ENCODE peak calls at places on chromosomes 6 and 20, in nine cellular contexts. One of them, this sample, is unnamed.

GRCh38 chr20:39004508-39004907 is 42.4 kb downstream of the DHX35 start:
- DNase-seq in colonic mucosa: peak; percentile 79
- DNase-seq in ascending aorta: no peak
- DNase-seq in BJ: no peak
- DNase-seq in IMR-90: no peak
- DNase-seq in cardiac fibroblast: no peak
- DNase-seq in spleen: no peak
- DNase-seq in cardiac muscle cell: no peak
- DNase-seq in body of pancreas: no peak
- DNase-seq in this sample: peak; percentile 39

GRCh38 chr6:142878407-142878806 is 66.6 kb downstream of the HIVEP2 start:
- DNase-seq in BJ: no peak
- DNase-seq in IMR-90: no peak
- DNase-seq in colonic mucosa: no peak
- DNase-seq in cardiac fibroblast: no peak
- DNase-seq in ascending aorta: no peak
- DNase-seq in cardiac muscle cell: no peak
- DNase-seq in spleen: no peak
- DNase-seq in body of pancreas: no peak
- DNase-seq in this sample: no peak

GRCh38 chr6:71091946-71092345 is 135.1 kb upstream of the B3GAT2 start:
- DNase-seq in IMR-90: no peak
- DNase-seq in colonic mucosa: no peak
- DNase-seq in body of pancreas: no peak
- DNase-seq in BJ: no peak
- DNase-seq in ascending aorta: no peak
- DNase-seq in spleen: no peak
- DNase-seq in cardiac muscle cell: no peak
- DNase-seq in cardiac fibroblast: no peak
- DNase-seq in this sample: no peak

GRCh38 chr6:31792741-31793140 is 2.8 kb downstream of the VARS1 start:
- DNase-seq in body of pancreas: no peak
- DNase-seq in ascending aorta: no peak
- DNase-seq in spleen: no peak
- DNase-seq in colonic mucosa: no peak
- DNase-seq in BJ: no peak
- DNase-seq in cardiac muscle cell: peak; percentile 18
- DNase-seq in cardiac fibroblast: peak; percentile 11
- DNase-seq in IMR-90: peak; percentile 43
- DNase-seq in this sample: no peak

GRCh38 chr20:22562620-22563019 is 21.8 kb downstream of the FOXA2 start:
- DNase-seq in cardiac muscle cell: no peak
- DNase-seq in cardiac fibroblast: no peak
- DNase-seq in colonic mucosa: no peak
- DNase-seq in spleen: no peak
- DNase-seq in ascending aorta: no peak
- DNase-seq in BJ: no peak
- DNase-seq in IMR-90: no peak
- DNase-seq in body of pancreas: no peak
- DNase-seq in this sample: no peak

GRCh38 chr20:10360878-10361277 is 73.1 kb downstream of the MKKS start:
- DNase-seq in IMR-90: no peak
- DNase-seq in BJ: no peak
- DNase-seq in cardiac muscle cell: no peak
- DNase-seq in colonic mucosa: no peak
- DNase-seq in spleen: no peak
- DNase-seq in body of pancreas: no peak
- DNase-seq in cardiac fibroblast: no peak
- DNase-seq in ascending aorta: no peak
- DNase-seq in this sample: no peak

GRCh38 chr20:825710-826421 is 7.6 kb upstream of the FAM110A start:
- DNase-seq in IMR-90: peak; percentile 8
- DNase-seq in spleen: peak; percentile 53
- DNase-seq in colonic mucosa: peak; percentile 14
- DNase-seq in BJ: no peak
- DNase-seq in ascending aorta: no peak
- DNase-seq in cardiac fibroblast: no peak
- DNase-seq in body of pancreas: no peak
- DNase-seq in cardiac muscle cell: no peak
- DNase-seq in this sample: peak; percentile 40

GRCh38 chr20:1122388-1123315 is 4.2 kb downstream of the PSMF1 start:
- DNase-seq in cardiac muscle cell: peak; percentile 71
- DNase-seq in IMR-90: peak; percentile 57
- DNase-seq in ascending aorta: no peak
- DNase-seq in BJ: peak; percentile 14
- DNase-seq in body of pancreas: peak; percentile 71
- DNase-seq in cardiac fibroblast: peak; percentile 60
- DNase-seq in colonic mucosa: peak; percentile 75
- DNase-seq in spleen: no peak
- DNase-seq in this sample: peak; percentile 88

GRCh38 chr6:82145926-82146452 is 101.6 kb downstream of the IBTK start:
- DNase-seq in body of pancreas: no peak
- DNase-seq in colonic mucosa: no peak
- DNase-seq in IMR-90: no peak
- DNase-seq in cardiac fibroblast: no peak
- DNase-seq in cardiac muscle cell: no peak
- DNase-seq in ascending aorta: no peak
- DNase-seq in spleen: no peak
- DNase-seq in BJ: no peak
- DNase-seq in this sample: no peak

GRCh38 chr6:143970827-143971226 is 37.2 kb downstream of the PLAGL1 start:
- DNase-seq in spleen: no peak
- DNase-seq in IMR-90: no peak
- DNase-seq in BJ: no peak
- DNase-seq in colonic mucosa: no peak
- DNase-seq in body of pancreas: no peak
- DNase-seq in ascending aorta: no peak
- DNase-seq in cardiac fibroblast: peak; percentile 50
- DNase-seq in cardiac muscle cell: peak; percentile 47
- DNase-seq in this sample: no peak

GRCh38 chr6:108621117-108621516 is 60.4 kb downstream of the FOXO3 start:
- DNase-seq in IMR-90: peak; percentile 90
- DNase-seq in colonic mucosa: no peak
- DNase-seq in body of pancreas: peak; percentile 49
- DNase-seq in ascending aorta: peak; percentile 59
- DNase-seq in BJ: peak; percentile 37
- DNase-seq in cardiac fibroblast: peak; percentile 63
- DNase-seq in cardiac muscle cell: peak; percentile 49
- DNase-seq in spleen: no peak
- DNase-seq in this sample: no peak

GRCh38 chr6:208379-208778 is 83.9 kb upstream of the DUSP22 start:
- DNase-seq in BJ: no peak
- DNase-seq in ascending aorta: no peak
- DNase-seq in body of pancreas: no peak
- DNase-seq in cardiac muscle cell: no peak
- DNase-seq in IMR-90: no peak
- DNase-seq in colonic mucosa: no peak
- DNase-seq in cardiac fibroblast: no peak
- DNase-seq in spleen: no peak
- DNase-seq in this sample: no peak

GRCh38 chr20:46253391-46253790 is 54.9 kb downstream of the CDH22 start:
- DNase-seq in ascending aorta: no peak
- DNase-seq in body of pancreas: no peak
- DNase-seq in spleen: no peak
- DNase-seq in IMR-90: no peak
- DNase-seq in colonic mucosa: peak; percentile 29
- DNase-seq in BJ: no peak
- DNase-seq in cardiac muscle cell: no peak
- DNase-seq in cardiac fibroblast: peak; percentile 5
- DNase-seq in this sample: no peak

GRCh38 chr6:150907385-150907784 is 41.9 kb downstream of the MTHFD1L start:
- DNase-seq in colonic mucosa: no peak
- DNase-seq in BJ: no peak
- DNase-seq in cardiac fibroblast: peak; percentile 35
- DNase-seq in ascending aorta: no peak
- DNase-seq in spleen: no peak
- DNase-seq in cardiac muscle cell: peak; percentile 58
- DNase-seq in IMR-90: no peak
- DNase-seq in body of pancreas: no peak
- DNase-seq in this sample: no peak

GRCh38 chr6:111423960-111424846 is 58.8 kb downstream of the REV3L start:
- DNase-seq in spleen: no peak
- DNase-seq in body of pancreas: peak; percentile 72
- DNase-seq in BJ: no peak
- DNase-seq in colonic mucosa: peak; percentile 76
- DNase-seq in IMR-90: peak; percentile 10
- DNase-seq in cardiac muscle cell: peak; percentile 69
- DNase-seq in ascending aorta: no peak
- DNase-seq in cardiac fibroblast: peak; percentile 71
- DNase-seq in this sample: no peak
- H3K4me3 ChIP-seq in spleen: no peak overlapping the region
- H3K4me3 ChIP-seq in body of pancreas: no peak overlapping the region
- H3K4me3 ChIP-seq in BJ: no peak overlapping the region
- H3K4me3 ChIP-seq in colonic mucosa: no peak overlapping the region
- H3K4me3 ChIP-seq in IMR-90: no peak overlapping the region
- H3K4me3 ChIP-seq in cardiac muscle cell: no peak overlapping the region
- H3K4me3 ChIP-seq in ascending aorta: no peak overlapping the region
- H3K4me3 ChIP-seq in cardiac fibroblast: no peak overlapping the region
- H3K4me3 ChIP-seq in this sample: no peak overlapping the region

DNA sequence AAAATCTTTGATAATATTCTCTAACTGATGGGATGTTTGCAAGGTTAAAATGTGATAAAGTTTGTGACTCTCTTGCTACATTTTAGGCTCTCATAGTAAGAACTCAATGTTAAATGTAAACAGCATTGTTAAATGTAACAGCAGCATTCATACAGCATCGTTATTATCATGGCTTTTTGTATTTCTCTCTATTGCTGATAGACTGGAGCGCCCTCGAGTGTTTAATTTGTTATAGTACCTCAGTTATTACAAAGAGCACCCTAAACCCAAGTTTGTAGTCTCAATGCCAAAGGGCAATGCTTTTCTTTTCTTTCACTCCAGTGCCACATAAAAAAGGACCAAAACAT is 14.9 kb upstream of the TTPAL start:
- DNase-seq in spleen: no peak
- DNase-seq in BJ: no peak
- DNase-seq in IMR-90: peak; percentile 23
- DNase-seq in cardiac fibroblast: peak; percentile 63
- DNase-seq in cardiac muscle cell: peak; percentile 73
- DNase-seq in body of pancreas: peak; percentile 22
- DNase-seq in colonic mucosa: peak; percentile 65
- DNase-seq in ascending aorta: no peak
- DNase-seq in this sample: no peak
- TF ChIP-seq CTCF in spleen: no peak
- TF ChIP-seq CTCF in BJ: peak; percentile 42
- TF ChIP-seq CTCF in IMR-90: peak; percentile 57
- TF ChIP-seq CTCF in cardiac fibroblast: peak; percentile 52
- TF ChIP-seq CTCF in cardiac muscle cell: peak; percentile 58
- TF ChIP-seq CTCF in body of pancreas: peak; percentile 18
- TF ChIP-seq CTCF in colonic mucosa: peak; percentile 44
- TF ChIP-seq CTCF in ascending aorta: no peak
- TF ChIP-seq CTCF in this sample: no peak

GRCh38 chr6:152979116-152979515 is 3.7 kb downstream of the FBXO5 start:
- DNase-seq in ascending aorta: no peak
- DNase-seq in colonic mucosa: no peak
- DNase-seq in cardiac fibroblast: no peak
- DNase-seq in BJ: no peak
- DNase-seq in spleen: no peak
- DNase-seq in body of pancreas: no peak
- DNase-seq in cardiac muscle cell: no peak
- DNase-seq in IMR-90: no peak
- DNase-seq in this sample: no peak

GRCh38 chr6:152980656-152981055 is 2.2 kb downstream of the FBXO5 start:
- DNase-seq in ascending aorta: no peak
- DNase-seq in IMR-90: no peak
- DNase-seq in cardiac fibroblast: no peak
- DNase-seq in colonic mucosa: no peak
- DNase-seq in BJ: no peak
- DNase-seq in cardiac muscle cell: no peak
- DNase-seq in body of pancreas: no peak
- DNase-seq in spleen: no peak
- DNase-seq in this sample: no peak

GRCh38 chr6:152975204-152975915 is 7.5 kb downstream of the FBXO5 start:
- DNase-seq in IMR-90: no peak
- DNase-seq in cardiac muscle cell: peak; percentile 38
- DNase-seq in BJ: no peak
- DNase-seq in colonic mucosa: no peak
- DNase-seq in cardiac fibroblast: no peak
- DNase-seq in ascending aorta: no peak
- DNase-seq in body of pancreas: peak; percentile 14
- DNase-seq in spleen: no peak
- DNase-seq in this sample: no peak

GRCh38 chr6:152976749-152977148 is 6.1 kb downstream of the FBXO5 start:
- DNase-seq in cardiac muscle cell: peak; percentile 73
- DNase-seq in ascending aorta: no peak
- DNase-seq in body of pancreas: no peak
- DNase-seq in cardiac fibroblast: peak; percentile 39
- DNase-seq in spleen: no peak
- DNase-seq in IMR-90: no peak
- DNase-seq in BJ: no peak
- DNase-seq in colonic mucosa: no peak
- DNase-seq in this sample: no peak

DNA sequence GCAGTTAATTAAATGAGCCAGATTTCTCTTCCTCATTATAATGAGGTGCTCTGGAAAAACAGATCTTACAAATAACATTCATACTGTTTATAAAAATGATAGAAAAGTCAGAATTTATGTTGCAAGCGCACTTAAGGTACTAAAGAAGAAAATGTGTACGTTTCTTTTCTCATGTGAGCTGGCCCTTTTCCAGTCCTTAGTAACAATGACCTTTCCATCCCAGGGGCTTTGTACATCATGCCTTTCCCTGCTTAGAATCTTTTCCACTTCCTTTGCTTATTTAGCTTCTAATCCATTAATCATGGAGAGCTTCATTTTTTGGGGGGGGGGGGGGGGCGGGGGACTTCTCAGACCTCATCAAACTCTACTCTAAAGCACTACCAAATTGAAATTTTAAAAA is 4.8 kb downstream of the FBXO5 start:
- DNase-seq in cardiac fibroblast: no peak
- DNase-seq in spleen: no peak
- DNase-seq in ascending aorta: no peak
- DNase-seq in IMR-90: peak; percentile 46
- DNase-seq in colonic mucosa: no peak
- DNase-seq in BJ: no peak
- DNase-seq in body of pancreas: no peak
- DNase-seq in cardiac muscle cell: peak; percentile 22
- DNase-seq in this sample: no peak
- H3K4me3 ChIP-seq in cardiac fibroblast: no peak overlapping the region
- H3K4me3 ChIP-seq in spleen: no peak overlapping the region
- H3K4me3 ChIP-seq in ascending aorta: no peak overlapping the region
- H3K4me3 ChIP-seq in IMR-90: no peak overlapping the region
- H3K4me3 ChIP-seq in colonic mucosa: no peak overlapping the region
- H3K4me3 ChIP-seq in BJ: no peak overlapping the region
- H3K4me3 ChIP-seq in body of pancreas: no peak overlapping the region
- H3K4me3 ChIP-seq in cardiac muscle cell: no peak overlapping the region
- H3K4me3 ChIP-seq in this sample: no peak overlapping the region

DNA sequence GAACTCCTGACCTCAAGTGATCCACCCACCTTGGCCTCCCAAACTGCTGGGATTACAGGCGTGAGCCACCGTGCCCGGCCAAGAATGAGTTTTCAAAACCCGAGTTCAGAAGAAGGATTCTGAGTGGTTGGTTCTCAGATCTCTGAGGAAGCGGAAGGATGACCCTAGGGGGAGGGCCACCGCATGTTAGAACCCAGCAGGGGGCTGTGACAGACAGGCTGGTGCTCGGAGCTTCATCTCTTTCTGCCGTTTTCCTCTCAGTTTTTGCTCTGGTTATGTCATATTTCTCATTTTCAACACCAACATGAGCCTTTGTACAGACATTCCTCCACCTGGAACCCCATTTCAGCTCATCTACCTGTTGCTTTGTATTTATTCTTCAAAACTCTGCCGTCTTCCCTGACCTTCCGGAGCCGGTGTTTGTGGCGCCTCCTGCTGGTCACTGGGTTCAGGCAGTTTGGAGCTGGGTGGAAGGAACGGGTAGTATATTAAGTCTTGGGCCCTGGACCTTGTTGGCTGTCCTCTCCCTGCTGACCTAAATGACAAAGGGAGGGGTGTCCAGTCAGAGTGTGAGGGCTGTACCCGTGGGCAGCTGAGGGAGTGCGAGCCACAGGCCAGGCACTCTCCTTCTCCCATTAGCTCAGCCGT is at the start of gene DEFB123:
- DNase-seq in cardiac muscle cell: no peak
- DNase-seq in cardiac fibroblast: no peak
- DNase-seq in ascending aorta: no peak
- DNase-seq in spleen: no peak
- DNase-seq in IMR-90: no peak
- DNase-seq in BJ: no peak
- DNase-seq in body of pancreas: no peak
- DNase-seq in colonic mucosa: no peak
- DNase-seq in this sample: no peak
- TF ChIP-seq CTCF in cardiac muscle cell: no peak
- TF ChIP-seq CTCF in cardiac fibroblast: peak; percentile 32
- TF ChIP-seq CTCF in ascending aorta: no peak
- TF ChIP-seq CTCF in spleen: no peak
- TF ChIP-seq CTCF in IMR-90: no peak
- TF ChIP-seq CTCF in BJ: no peak
- TF ChIP-seq CTCF in body of pancreas: no peak
- TF ChIP-seq CTCF in colonic mucosa: no peak
- TF ChIP-seq CTCF in this sample: no peak